ENCODE peak calls at places on chromosomes 1 and 21, in eight cellular contexts. D, H, N, T, M, S, J and U are unnamed samples.

GRCh38 chr1:42418516-42418915 is 37.3 kb downstream of the ZMYND12 start:
- DNase-seq in D (no peak), S (no peak), N (no peak), J (no peak), M (no peak), T (no peak), H (no peak), U (no peak)

GRCh38 chr1:41382531-41383090 is 21.4 kb downstream of the FOXO6 start:
- DNase-seq in S (peak; percentile 91), T (no peak), D (peak; percentile 47), H (no peak), N (no peak), M (no peak), J (peak; percentile 48), U (peak; percentile 73)

GRCh38 chr1:235990376-235990795 is 74.5 kb downstream of the NID1 start:
- DNase-seq in H (no peak), D (peak; percentile 75), J (peak; percentile 65), T (no peak), N (peak; percentile 82), S (no peak), M (no peak), U (peak; percentile 41)

GRCh38 chr1:112061056-112061455 is 71.6 kb upstream of the KCND3 start:
- DNase-seq in D (no peak), T (no peak), H (no peak), S (no peak), J (no peak), M (no peak), N (no peak), U (no peak)

GRCh38 chr1:148362141-148362929 is 120.8 kb downstream of the PPIAL4G start:
- DNase-seq in J (peak; percentile 66), S (no peak), N (no peak), T (no peak), H (peak; percentile 77), D (no peak), M (peak; percentile 10), U (peak; percentile 60)

GRCh38 chr1:112722601-112723510 is 7.7 kb upstream of the PPM1J start:
- DNase-seq in J (no peak), D (peak; percentile 47), N (no peak), H (peak; percentile 68), M (no peak), S (peak; percentile 81), T (no peak), U (peak; percentile 56)

GRCh38 chr1:25528881-25529517 is 14.4 kb upstream of the LDLRAP1 start:
- DNase-seq in T (no peak), N (no peak), S (no peak), J (no peak), H (no peak), M (no peak), D (no peak), U (no peak)

GRCh38 chr1:108041360-108042143 is 76.6 kb upstream of the VAV3 start:
- DNase-seq in T (no peak), N (no peak), J (peak; percentile 25), D (no peak), M (no peak), S (no peak), H (no peak), U (no peak)

GRCh38 chr1:212315907-212316306 is 30.7 kb downstream of the PPP2R5A start:
- DNase-seq in M (no peak), N (peak; percentile 44), H (no peak), T (no peak), J (peak; percentile 72), D (peak; percentile 40), S (no peak), U (peak; percentile 19)

GRCh38 chr1:46526013-46526688 is 25.3 kb downstream of the KNCN start:
- DNase-seq in H (no peak), N (no peak), S (no peak), T (no peak), J (no peak), M (no peak), D (no peak), U (no peak)

GRCh38 chr1:223834660-223835263 is 11.0 kb downstream of the TP53BP2 start:
- DNase-seq in D (peak; percentile 65), M (no peak), H (no peak), T (no peak), N (no peak), S (no peak), J (peak; percentile 50), U (peak; percentile 73)

GRCh38 chr21:34807146-34807880 is 138.5 kb downstream of the CLIC6 start:
- DNase-seq in T (peak; percentile 64), M (no peak), H (no peak), S (no peak), D (peak; percentile 92), J (peak; percentile 98), N (peak; percentile 97), U (peak; percentile 98)

GRCh38 chr1:36565576-36566501 is 83.1 kb upstream of the CSF3R start:
- DNase-seq in S (peak; percentile 55), J (no peak), T (no peak), H (peak; percentile 42), N (no peak), D (no peak), M (no peak), U (no peak)

GRCh38 chr1:115976062-115976899 is at the start of gene SLC22A15:
- DNase-seq in N (peak; percentile 70), M (peak; percentile 56), S (no peak), H (peak; percentile 77), D (peak; percentile 71), J (peak; percentile 54), T (peak; percentile 79), U (peak; percentile 51)